ENCODE peak calls at places on chromosomes 16 and 17, in six cellular contexts. P is BJ, Z is neural crest cell, E is Calu3, S is AG09309, G is pancreas. X is an unnamed sample.

GRCh38 chr17:9522074-9522473 is 53.5 kb downstream of the STX8 start:
- DNase-seq in P (no peak), S (no peak), G (no peak), E (peak), Z (peak), X (no peak)

GRCh38 chr17:82272495-82273326 is 789 bp downstream of the CSNK1D start:
- DNase-seq in E (no peak), P (no peak), Z (peak), G (no peak), S (no peak), X (peak)

GRCh38 chr16:57185446-57185944 is 344 bp downstream of the PSME3IP1 start:
- DNase-seq in P (no peak), Z (peak), G (peak), S (no peak), E (peak), X (no peak)

GRCh38 chr16:82773018-82773417 is 146.2 kb downstream of the CDH13 start:
- DNase-seq in P (no peak), S (no peak), G (no peak), Z (no peak), E (no peak), X (no peak)

GRCh38 chr17:72501404-72502110 is 380.7 kb downstream of the SOX9 start:
- DNase-seq in G (peak), Z (no peak), E (no peak), S (no peak), P (no peak), X (no peak)

GRCh38 chr17:47999612-48000011 is 28.7 kb downstream of the CDK5RAP3 start:
- DNase-seq in S (peak), E (peak), G (no peak), Z (no peak), P (peak), X (no peak)

GRCh38 chr17:79168486-79169055 is 93.9 kb downstream of the ENGASE start:
- DNase-seq in P (no peak), G (no peak), Z (no peak), S (no peak), E (no peak), X (no peak)

GRCh38 chr17:67421869-67422273 is 44.8 kb downstream of the PITPNC1 start:
- DNase-seq in E (peak), S (peak), G (peak), P (peak), Z (no peak), X (no peak)

GRCh38 chr17:67372751-67373150 is 4.3 kb upstream of the PITPNC1 start:
- DNase-seq in Z (no peak), P (no peak), S (no peak), G (no peak), E (no peak), X (no peak)

GRCh38 chr16:80981103-80981502 is 25.6 kb downstream of the CMC2 start:
- DNase-seq in E (no peak), G (no peak), Z (no peak), S (no peak), P (no peak), X (no peak)

GRCh38 chr17:15913826-15914225 is 31.1 kb upstream of the ADORA2B start:
- DNase-seq in P (no peak), E (no peak), Z (no peak), G (no peak), S (no peak), X (no peak)

DNA sequence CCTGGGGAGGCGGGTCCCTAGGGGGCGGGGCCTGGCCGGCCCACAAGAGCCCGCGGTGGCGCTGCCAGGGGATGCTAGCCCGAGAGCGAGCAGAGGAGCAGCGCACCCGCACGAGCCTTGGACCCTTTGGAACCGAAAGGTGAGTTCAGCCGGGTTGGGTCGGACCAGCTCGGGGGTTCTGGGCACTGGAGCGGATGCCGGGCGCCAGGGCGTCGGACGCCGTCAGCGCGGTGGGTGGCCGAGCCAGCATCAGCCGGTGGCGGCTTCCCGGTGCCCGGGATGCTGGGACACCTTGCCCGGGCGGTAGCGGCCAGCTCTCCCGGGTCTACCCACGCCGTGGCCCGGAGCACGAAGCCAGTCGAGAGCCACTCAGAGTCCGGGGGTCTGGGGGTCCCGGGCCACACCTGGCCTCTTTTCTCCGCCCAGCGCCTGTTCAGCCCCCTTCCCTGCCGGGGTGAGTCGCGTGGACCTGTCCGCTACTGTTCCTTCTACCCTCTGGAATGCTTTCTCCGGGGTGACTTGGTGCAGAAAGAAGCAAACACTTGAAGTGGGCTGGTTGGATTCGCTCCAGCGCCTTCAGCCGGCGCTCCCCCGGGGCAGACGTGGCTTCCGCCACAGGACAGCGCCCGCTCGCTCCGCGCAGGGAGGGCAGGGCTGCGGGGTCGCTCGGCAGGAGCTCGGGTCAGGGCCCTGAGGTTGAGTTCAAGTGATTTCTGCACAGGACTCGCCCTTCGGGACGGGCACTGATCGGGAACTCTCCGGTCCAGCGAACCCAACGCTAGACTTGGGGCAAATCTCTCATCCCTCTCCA is at the start of gene SCNN1G:
- DNase-seq in P (no peak), E (peak), Z (peak), S (no peak), G (peak), X (no peak)
- TF ChIP-seq CTCF in P (no peak), E (no peak), Z (peak), S (no peak), G (peak), X (no peak)

DNA sequence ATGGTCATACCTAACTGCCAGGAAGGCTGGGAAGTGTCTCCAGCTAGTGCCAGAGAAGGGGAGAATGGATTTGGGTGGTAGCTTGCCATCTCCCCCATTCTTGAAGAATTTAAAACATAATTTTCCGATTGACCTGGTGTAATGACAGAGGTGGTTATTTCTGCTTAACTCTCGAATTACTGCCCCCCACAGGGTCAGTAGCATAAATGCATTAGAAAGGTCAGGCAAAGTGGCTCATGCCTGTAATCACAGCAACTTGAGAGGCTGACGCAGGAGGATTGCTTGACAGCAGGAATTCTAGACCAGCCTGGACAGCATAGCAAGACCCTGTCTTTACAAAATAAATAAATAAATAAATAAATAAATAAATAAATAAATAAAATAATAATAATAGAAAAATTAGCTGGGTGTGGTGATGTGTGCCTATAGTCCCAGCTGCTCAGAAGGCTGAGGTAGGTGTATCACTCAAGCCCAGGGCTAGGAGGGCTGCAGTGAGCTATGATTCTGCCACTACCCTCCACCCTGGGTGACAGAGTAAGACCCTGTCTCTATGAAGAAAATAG is 27.5 kb downstream of the TMC7 start:
- DNase-seq in P (no peak), Z (no peak), S (no peak), G (no peak), E (no peak), X (no peak)
- TF ChIP-seq CTCF in P (no peak), Z (no peak), S (no peak), G (no peak), E (no peak), X (no peak)

DNA sequence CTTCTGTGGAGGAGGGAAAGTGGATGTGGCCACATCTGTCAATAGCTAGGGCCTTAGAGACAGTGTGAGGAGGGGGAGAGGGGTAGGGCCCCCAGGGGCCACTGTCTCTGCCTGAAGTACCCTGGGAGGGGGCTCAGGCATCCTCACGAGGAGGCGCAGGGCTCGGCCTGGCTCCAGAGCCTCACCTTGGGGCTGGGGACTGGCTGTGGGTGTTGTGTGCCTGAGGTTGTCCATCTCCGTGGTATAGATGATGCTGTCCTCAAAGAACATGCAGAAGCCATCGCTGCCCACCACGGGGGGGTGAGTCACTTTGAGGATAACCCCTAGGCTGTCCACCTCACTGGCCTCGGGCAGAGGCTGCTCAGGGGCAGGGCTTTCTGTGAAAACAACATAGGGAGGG is 12.1 kb downstream of the PLEKHG4 start:
- DNase-seq in Z (no peak), G (no peak), E (no peak), S (no peak), P (no peak), X (no peak)
- TF ChIP-seq CTCF in Z (no peak), G (no peak), E (no peak), S (no peak), P (no peak), X (no peak)

GRCh38 chr16:89355686-89356085 is 134.7 kb downstream of the ANKRD11 start:
- DNase-seq in Z (no peak), G (no peak), P (no peak), E (no peak), S (no peak), X (no peak)

GRCh38 chr16:89358030-89359005 is 132.0 kb downstream of the ANKRD11 start:
- DNase-seq in Z (no peak), S (no peak), P (no peak), E (no peak), G (no peak), X (no peak)

GRCh38 chr16:89357460-89357859 is 132.9 kb downstream of the ANKRD11 start:
- DNase-seq in G (no peak), E (no peak), S (no peak), Z (peak), P (no peak), X (no peak)

GRCh38 chr16:89355036-89355435 is 135.3 kb downstream of the ANKRD11 start:
- DNase-seq in E (no peak), G (no peak), P (no peak), Z (no peak), S (no peak), X (no peak)

GRCh38 chr16:89357055-89357454 is 133.3 kb downstream of the ANKRD11 start:
- DNase-seq in Z (no peak), S (no peak), E (no peak), G (no peak), P (no peak), X (no peak)
- TF ChIP-seq CTCF in Z (no peak), S (no peak), E (no peak), G (no peak), P (no peak), X (no peak)

GRCh38 chr16:16881771-16882170 is 502.8 kb downstream of the NPIPA7 start:
- DNase-seq in E (no peak), Z (no peak), G (no peak), S (no peak), P (no peak), X (no peak)
- TF ChIP-seq CTCF in E (no peak), Z (no peak), G (no peak), S (no peak), P (no peak), X (no peak)

DNA sequence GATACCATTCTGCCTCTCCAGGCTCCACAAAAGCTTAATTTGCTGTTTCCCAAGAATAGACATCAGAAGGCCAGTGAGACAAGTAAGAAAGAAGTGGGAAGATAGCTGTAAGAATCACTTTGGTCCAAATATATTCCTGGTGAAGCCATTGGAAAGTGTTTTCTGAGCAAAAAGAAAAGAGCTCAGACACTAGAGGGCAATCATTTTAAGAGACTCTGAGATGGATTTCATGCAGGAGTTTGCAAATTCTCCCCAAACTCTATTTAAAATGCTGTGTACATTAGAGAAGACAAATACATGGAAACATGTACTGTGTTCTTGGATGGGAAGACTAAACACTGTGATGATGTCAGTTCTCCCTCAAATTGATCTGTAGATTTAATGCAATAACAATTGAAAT is 8.0 kb upstream of the SLC6A2 start:
- DNase-seq in G (no peak), P (no peak), E (no peak), S (no peak), Z (no peak), X (no peak)
- TF ChIP-seq CTCF in G (no peak), P (peak), E (no peak), S (no peak), Z (no peak), X (no peak)

GRCh38 chr17:28293994-28294393 is 25.0 kb upstream of the TMEM97 start:
- DNase-seq in Z (no peak), G (no peak), S (no peak), P (no peak), E (no peak), X (no peak)
- TF ChIP-seq CTCF in Z (no peak), G (no peak), S (no peak), P (no peak), E (no peak), X (no peak)

X was measured in D721Med.